ENCODE peak calls at places on chromosomes 1 and 21, in six cellular contexts. W is uterus, E is brain microvascular endothelial cell, J is cardiac fibroblast, A is A673, Z is GM12865. Y is an unnamed sample.

GRCh38 chr1:201895913-201896807 is 7.5 kb downstream of the SHISA4 start:
- DNase-seq in W (peak), E (peak), J (peak), A (peak), Z (peak), Y (peak)

GRCh38 chr1:160768295-160768657 is 27.7 kb upstream of the LY9 start:
- DNase-seq in W (no peak), E (peak), J (peak), A (peak), Z (peak), Y (no peak)

GRCh38 chr1:231421616-231421970 is 494 bp downstream of the EGLN1 start:
- DNase-seq in W (peak), E (no peak), J (peak), A (peak), Z (no peak), Y (peak)

GRCh38 chr1:225428879-225429455 is 1.1 kb upstream of the LBR start:
- DNase-seq in W (no peak), E (no peak), J (no peak), A (no peak), Z (no peak), Y (no peak)

GRCh38 chr21:41634211-41634694 is 126.3 kb upstream of the TMPRSS2 start:
- DNase-seq in W (no peak), E (no peak), J (no peak), A (no peak), Z (no peak), Y (no peak)

GRCh38 chr1:170665625-170666024 is 1.7 kb downstream of the PRRX1 start:
- DNase-seq in W (peak), E (peak), J (peak), A (no peak), Z (no peak), Y (no peak)

GRCh38 chr1:89826594-89826993 is 5.8 kb downstream of the LRRC8D start:
- DNase-seq in W (no peak), E (no peak), J (no peak), A (no peak), Z (no peak), Y (no peak)

GRCh38 chr1:40404670-40405462 is 31.3 kb downstream of the SMAP2 start:
- DNase-seq in W (no peak), E (peak), J (peak), A (peak), Z (peak), Y (peak)

GRCh38 chr1:34101151-34101550 is 63.9 kb downstream of the CSMD2 start:
- DNase-seq in W (no peak), E (no peak), J (no peak), A (no peak), Z (no peak), Y (peak)

GRCh38 chr1:233282582-233282886 is 13.0 kb downstream of the PCNX2 start:
- DNase-seq in W (no peak), E (no peak), J (no peak), A (no peak), Z (no peak), Y (no peak)

GRCh38 chr1:109627692-109628399 is 8.2 kb downstream of the AMPD2 start:
- DNase-seq in W (no peak), E (no peak), J (no peak), A (no peak), Z (no peak), Y (no peak)

GRCh38 chr1:169526998-169527397 is 41.3 kb upstream of the SLC19A2 start:
- DNase-seq in W (no peak), E (no peak), J (no peak), A (peak), Z (no peak), Y (no peak)

GRCh38 chr1:64042331-64043100 is 160.9 kb upstream of the UBE2U start:
- DNase-seq in W (peak), E (peak), J (peak), A (peak), Z (no peak), Y (peak)

GRCh38 chr1:246564839-246565750 is 966 bp downstream of the TFB2M start:
- DNase-seq in W (no peak), E (no peak), J (no peak), A (no peak), Z (no peak), Y (no peak)

GRCh38 chr1:117611894-117612481 is 6.1 kb downstream of the TENT5C start:
- DNase-seq in W (no peak), E (no peak), J (peak), A (no peak), Z (no peak), Y (no peak)

GRCh38 chr1:27567183-27567526 is 36.8 kb downstream of the AHDC1 start:
- DNase-seq in W (peak), E (no peak), J (no peak), A (no peak), Z (no peak), Y (peak)

GRCh38 chr1:228983661-228984060 is 248.4 kb downstream of the RHOU start:
- DNase-seq in W (no peak), E (no peak), J (no peak), A (no peak), Z (no peak), Y (no peak)

GRCh38 chr1:112524251-112524650 is 15.5 kb downstream of the WNT2B start:
- DNase-seq in W (peak), E (peak), J (peak), A (no peak), Z (no peak), Y (peak)

GRCh38 chr1:230104395-230105244 is 37.6 kb downstream of the GALNT2 start:
- DNase-seq in W (peak), E (peak), J (peak), A (peak), Z (peak), Y (peak)

GRCh38 chr1:207463021-207463420 is 8.9 kb downstream of the CR2 start:
- DNase-seq in W (no peak), E (no peak), J (no peak), A (no peak), Z (no peak), Y (no peak)

GRCh38 chr1:22543679-22544078 is 19.6 kb upstream of the EPHA8 start:
- DNase-seq in W (no peak), E (no peak), J (no peak), A (no peak), Z (no peak), Y (no peak)

GRCh38 chr1:58982259-58982998 is 198.6 kb upstream of the JUN start:
- DNase-seq in W (no peak), E (no peak), J (peak), A (no peak), Z (no peak), Y (peak)

GRCh38 chr1:203325418-203326091 is 20.2 kb downstream of the BTG2 start:
- DNase-seq in W (no peak), E (no peak), J (peak), A (no peak), Z (peak), Y (no peak)

GRCh38 chr21:30839304-30839703 is 9.7 kb upstream of the KRTAP7-1 start:
- DNase-seq in W (no peak), E (peak), J (no peak), A (peak), Z (peak), Y (no peak)

GRCh38 chr1:116393015-116393414 is 20.0 kb downstream of the ATP1A1 start:
- DNase-seq in W (no peak), E (no peak), J (no peak), A (no peak), Z (no peak), Y (no peak)

GRCh38 chr21:41684381-41685245 is 82.2 kb downstream of the RIPK4 start:
- DNase-seq in W (no peak), E (peak), J (peak), A (no peak), Z (no peak), Y (no peak)

GRCh38 chr1:229669333-229669732 is 43.3 kb downstream of the URB2 start:
- DNase-seq in W (no peak), E (peak), J (peak), A (no peak), Z (no peak), Y (peak)

GRCh38 chr1:244436336-244437102 is 15.2 kb downstream of the ADSS2 start:
- DNase-seq in W (no peak), E (peak), J (peak), A (no peak), Z (no peak), Y (peak)

GRCh38 chr1:234713440-234713839 is 103.5 kb upstream of the IRF2BP2 start:
- DNase-seq in W (no peak), E (no peak), J (no peak), A (no peak), Z (no peak), Y (no peak)

DNA sequence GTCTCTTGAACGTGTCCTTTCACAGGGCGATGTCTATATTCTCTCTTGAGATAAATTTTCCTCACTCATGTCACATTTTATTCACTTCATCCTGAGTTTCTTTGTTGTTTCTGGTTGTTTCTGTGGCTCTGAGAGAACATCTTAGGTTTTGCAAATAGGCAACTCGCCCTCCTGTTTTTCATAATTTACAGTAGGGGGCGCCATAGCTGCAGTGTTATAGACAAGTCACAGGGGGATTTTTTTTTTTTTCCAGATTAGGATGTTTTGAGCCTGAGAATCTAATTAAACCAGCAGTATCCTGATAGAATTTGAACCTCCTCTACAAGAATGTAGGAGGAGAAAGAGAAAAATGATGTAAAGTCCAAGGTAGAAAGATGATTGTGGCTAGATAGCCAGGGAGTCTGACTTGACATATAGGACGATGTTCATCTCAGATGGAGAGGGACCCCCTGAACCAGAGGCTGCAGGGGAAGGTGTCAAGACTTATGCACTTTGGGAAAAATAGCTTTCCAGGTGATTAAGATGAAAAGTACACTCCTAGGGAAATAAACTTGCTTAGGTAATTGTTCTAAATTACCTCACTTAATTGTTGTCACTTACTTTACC is 76.3 kb downstream of the ZP4 start:
- DNase-seq in W (no peak), E (no peak), J (peak), A (peak), Z (peak), Y (no peak)
- TF ChIP-seq CTCF in W (no peak), E (peak), J (peak), A (peak), Z (peak), Y (peak)

GRCh38 chr1:51568231-51568935 is 48.5 kb upstream of the OSBPL9 start:
- DNase-seq in W (no peak), E (no peak), J (no peak), A (no peak), Z (no peak), Y (no peak)

GRCh38 chr1:51567653-51568052 is 48.6 kb upstream of the EPS15 start:
- DNase-seq in W (no peak), E (peak), J (peak), A (no peak), Z (no peak), Y (peak)

GRCh38 chr1:51570063-51570720 is 46.7 kb upstream of the OSBPL9 start:
- DNase-seq in W (no peak), E (no peak), J (no peak), A (no peak), Z (peak), Y (peak)

GRCh38 chr1:51572365-51572764 is 44.5 kb upstream of the OSBPL9 start:
- DNase-seq in W (no peak), E (no peak), J (no peak), A (no peak), Z (no peak), Y (no peak)

GRCh38 chr1:51569284-51570062 is 47.4 kb upstream of the OSBPL9 start:
- DNase-seq in W (no peak), E (peak), J (peak), A (peak), Z (peak), Y (peak)
- H3K4me3 ChIP-seq in W (no peak), E (no peak), J (no peak), A (no peak), Z (no peak), Y (no peak)

DNA sequence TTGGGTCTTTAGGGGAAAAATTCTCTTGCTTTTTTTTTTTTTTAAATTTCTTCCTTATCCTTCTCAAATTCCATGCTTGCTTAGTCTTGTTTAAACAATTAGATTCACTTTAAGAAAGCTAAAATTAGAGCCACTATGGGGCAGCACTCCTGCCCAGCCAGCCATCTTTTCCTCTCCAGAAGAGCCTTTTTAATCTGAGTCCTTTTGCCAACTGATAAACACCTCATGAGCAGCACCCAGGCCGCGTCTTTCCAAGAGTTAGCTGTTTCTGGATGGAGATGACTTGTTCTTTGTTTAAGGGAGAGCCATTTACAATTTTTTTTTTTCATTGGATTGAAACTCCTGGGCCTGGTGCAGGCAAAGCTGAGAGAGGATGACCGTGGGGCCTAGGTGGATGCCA is 53.3 kb upstream of the TSPAN2 start:
- DNase-seq in W (no peak), E (no peak), J (peak), A (peak), Z (no peak), Y (peak)
- TF ChIP-seq CTCF in W (no peak), E (peak), J (peak), A (peak), Z (no peak), Y (peak)

DNA sequence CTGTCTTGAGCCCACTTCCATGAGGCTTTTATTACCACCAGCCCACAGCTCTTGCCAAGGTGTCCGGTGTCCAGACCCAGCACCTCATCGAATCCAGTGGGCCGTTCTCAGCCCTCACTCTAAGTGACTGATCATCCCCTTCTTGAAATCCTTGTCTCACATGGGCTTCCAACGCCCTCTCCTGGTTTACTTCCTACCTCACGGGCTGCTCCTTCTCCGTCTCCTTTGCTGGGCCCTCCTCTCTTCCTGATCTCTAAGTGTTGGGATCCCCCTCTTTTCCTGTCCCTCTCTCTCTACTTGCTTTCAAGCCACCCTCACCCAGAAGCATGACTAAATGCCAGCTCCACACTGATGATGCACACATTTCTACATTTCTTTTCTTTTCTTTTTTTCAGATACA is 9.0 kb upstream of the RHBG start:
- DNase-seq in W (no peak), E (no peak), J (peak), A (peak), Z (peak), Y (peak)
- H3K4me3 ChIP-seq in W (no peak), E (no peak), J (no peak), A (no peak), Z (no peak), Y (no peak)

DNA sequence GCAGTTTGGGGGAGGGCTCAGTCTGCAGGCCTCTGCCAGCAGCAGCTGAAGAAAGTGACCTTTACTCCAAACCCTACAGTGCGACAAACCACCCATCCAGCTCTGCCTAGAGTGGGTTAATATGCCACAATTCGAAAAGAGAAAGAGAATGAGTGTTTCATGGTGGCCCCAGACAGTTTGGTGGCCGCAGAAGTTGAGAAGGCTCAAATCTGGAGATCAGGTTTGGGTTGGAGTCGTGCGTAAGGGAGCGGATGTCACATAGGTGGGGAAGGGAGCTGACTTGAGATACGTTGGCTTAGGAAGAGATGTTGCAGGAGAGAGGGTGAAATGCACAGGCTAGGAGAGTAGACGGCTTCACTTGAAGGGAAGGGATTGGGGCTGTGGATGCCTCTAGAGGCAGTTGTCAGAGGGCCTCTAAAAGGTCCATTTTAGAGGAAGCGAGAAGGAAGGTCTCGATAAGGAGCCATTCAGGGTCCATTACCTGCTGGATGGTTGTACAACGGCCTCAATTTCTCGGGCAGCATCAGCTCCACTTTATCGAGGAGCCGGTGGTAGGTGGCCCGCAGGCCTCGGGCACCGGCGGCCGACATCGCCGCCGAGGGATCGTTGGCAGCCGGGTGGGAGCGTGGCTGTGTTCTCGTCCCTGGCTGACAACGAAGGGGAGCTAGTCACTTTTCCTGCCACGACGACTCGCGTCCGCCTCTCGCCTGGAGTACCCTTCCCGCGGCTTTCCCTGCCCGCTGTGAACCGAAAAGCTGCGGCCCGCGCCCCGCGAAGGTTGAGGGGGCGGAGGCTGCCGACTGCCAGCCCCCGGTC is 1.0 kb upstream of the DCAF6 start:
- DNase-seq in W (peak), E (peak), J (peak), A (peak), Z (peak), Y (peak)
- TF ChIP-seq CTCF in W (no peak), E (no peak), J (no peak), A (no peak), Z (no peak), Y (no peak)

GRCh38 chr1:20339811-20340457 is 49.3 kb downstream of the VWA5B1 start:
- DNase-seq in W (no peak), E (no peak), J (no peak), A (no peak), Z (no peak), Y (no peak)
- H3K4me3 ChIP-seq in W (no peak), E (no peak), J (no peak), A (no peak), Z (no peak), Y (no peak)